ENCODE peak calls at places on chromosomes 5 and 9, in nine cellular contexts. W is COLO829; Z is stimulated activated CD4-positive, alpha-beta T cell treated with anti-CD3 and anti-CD28 coated beads, Interleukin-4, amount 100 ng/mL, for 4 hours; D is fibroblast of mammary gland; H is foreskin melanocyte; L is stimulated activated CD8-positive, alpha-beta memory T cell treated with anti-CD3 and anti-CD28 coated beads, Interleukin-12 subunit alpha, Interleukin-12 subunit beta, amount 100 ng/mL, for 1 hour; P is brain microvascular endothelial cell; T is choroid plexus epithelial cell; R is CD8-positive, alpha-beta T cell. G is an unnamed sample.

GRCh38 chr5:168312606-168313297 is 21.3 kb downstream of the WWC1 start:
- DNase-seq in W (no peak), Z (no peak), D (peak), H (no peak), L (no peak), P (no peak), T (no peak), R (no peak), G (no peak)

GRCh38 chr5:72619251-72619650 is 112.0 kb upstream of the ZNF366 start:
- DNase-seq in W (no peak), Z (no peak), D (no peak), H (no peak), L (no peak), P (no peak), T (no peak), R (no peak), G (no peak)

GRCh38 chr5:170635706-170636105 is 131.9 kb downstream of the KCNIP1 start:
- DNase-seq in W (no peak), Z (no peak), D (no peak), H (no peak), L (no peak), P (no peak), T (no peak), R (no peak), G (no peak)

GRCh38 chr5:108753877-108754276 is 6.2 kb downstream of the FER start:
- DNase-seq in W (no peak), Z (no peak), D (peak), H (no peak), L (no peak), P (peak), T (peak), R (no peak), G (peak)

GRCh38 chr5:67305913-67306710 is 109.5 kb upstream of the CD180 start:
- DNase-seq in W (no peak), Z (no peak), D (peak), H (no peak), L (no peak), P (no peak), T (no peak), R (no peak), G (no peak)

GRCh38 chr9:11199335-11199734 is 586.5 kb upstream of the PTPRD start:
- DNase-seq in W (no peak), Z (no peak), D (no peak), H (no peak), L (no peak), P (no peak), T (no peak), R (no peak), G (no peak)

GRCh38 chr5:127944125-127944524 is 139.4 kb upstream of the SLC12A2 start:
- DNase-seq in W (no peak), Z (no peak), D (no peak), H (no peak), L (no peak), P (no peak), T (no peak), R (no peak), G (no peak)

GRCh38 chr9:131595771-131596743 is 50.7 kb downstream of the PRRT1B start:
- DNase-seq in W (no peak), Z (no peak), D (no peak), H (no peak), L (no peak), P (no peak), T (no peak), R (no peak), G (no peak)

GRCh38 chr9:85041737-85042136 is 372.2 kb downstream of the NTRK2 start:
- DNase-seq in W (no peak), Z (no peak), D (no peak), H (no peak), L (no peak), P (no peak), T (no peak), R (no peak), G (no peak)

GRCh38 chr5:125717209-125717608 is 706.0 kb upstream of the GRAMD2B start:
- DNase-seq in W (peak), Z (no peak), D (peak), H (peak), L (no peak), P (peak), T (peak), R (no peak), G (peak)

GRCh38 chr9:125784286-125785049 is 37.3 kb downstream of the PBX3 start:
- DNase-seq in W (no peak), Z (no peak), D (peak), H (no peak), L (no peak), P (peak), T (peak), R (no peak), G (peak)

GRCh38 chr5:6399978-6400910 is 21.9 kb upstream of the MED10 start:
- DNase-seq in W (no peak), Z (no peak), D (peak), H (no peak), L (no peak), P (peak), T (peak), R (no peak), G (peak)

GRCh38 chr5:97267767-97268166 is 84.7 kb upstream of the RIOK2 start:
- DNase-seq in W (no peak), Z (no peak), D (no peak), H (no peak), L (no peak), P (no peak), T (no peak), R (no peak), G (no peak)

GRCh38 chr5:74622944-74623343 is 17.6 kb downstream of the ENC1 start:
- DNase-seq in W (no peak), Z (no peak), D (no peak), H (no peak), L (no peak), P (no peak), T (no peak), R (no peak), G (no peak)

GRCh38 chr9:136857606-136858412 is 5.7 kb downstream of the MAMDC4 start:
- DNase-seq in W (no peak), Z (no peak), D (no peak), H (no peak), L (no peak), P (no peak), T (no peak), R (no peak), G (no peak)

GRCh38 chr9:81613002-81613750 is 76.2 kb downstream of the TLE1 start:
- DNase-seq in W (no peak), Z (no peak), D (peak), H (no peak), L (no peak), P (peak), T (peak), R (no peak), G (peak)

GRCh38 chr5:114380721-114381120 is 18.9 kb downstream of the KCNN2 start:
- DNase-seq in W (no peak), Z (no peak), D (no peak), H (no peak), L (no peak), P (no peak), T (no peak), R (no peak), G (no peak)

GRCh38 chr9:6413365-6414263 is 615 bp downstream of the UHRF2 start:
- DNase-seq in W (no peak), Z (peak), D (peak), H (no peak), L (no peak), P (no peak), T (no peak), R (peak), G (no peak)

GRCh38 chr5:168701641-168702040 is 122.5 kb upstream of the PANK3 start:
- DNase-seq in W (no peak), Z (no peak), D (no peak), H (no peak), L (no peak), P (no peak), T (no peak), R (no peak), G (no peak)

GRCh38 chr9:114386361-114386885 is 1.4 kb downstream of the AKNA start:
- DNase-seq in W (no peak), Z (no peak), D (no peak), H (no peak), L (no peak), P (no peak), T (no peak), R (no peak), G (no peak)

GRCh38 chr5:96381526-96381925 is 51.5 kb downstream of the PCSK1 start:
- DNase-seq in W (no peak), Z (no peak), D (no peak), H (no peak), L (no peak), P (no peak), T (peak), R (peak), G (no peak)

GRCh38 chr9:138070815-138071214 is 193.2 kb downstream of the CACNA1B start:
- DNase-seq in W (no peak), Z (no peak), D (no peak), H (no peak), L (no peak), P (no peak), T (no peak), R (no peak), G (no peak)

GRCh38 chr5:139795074-139796001 is at the start of gene PSD2:
- DNase-seq in W (no peak), Z (no peak), D (no peak), H (no peak), L (no peak), P (no peak), T (no peak), R (no peak), G (no peak)

GRCh38 chr5:80904533-80905187 is 55.5 kb upstream of the RASGRF2 start:
- DNase-seq in W (no peak), Z (no peak), D (no peak), H (no peak), L (no peak), P (no peak), T (no peak), R (no peak), G (no peak)

GRCh38 chr5:156497816-156498215 is 170.9 kb downstream of the SGCD start:
- DNase-seq in W (no peak), Z (no peak), D (peak), H (no peak), L (no peak), P (no peak), T (no peak), R (no peak), G (no peak)

GRCh38 chr9:111896942-111897830 is 572 bp downstream of the UGCG start:
- DNase-seq in W (peak), Z (no peak), D (peak), H (no peak), L (no peak), P (no peak), T (no peak), R (peak), G (peak)

GRCh38 chr5:167671176-167671575 is 620.3 kb upstream of the WWC1 start:
- DNase-seq in W (no peak), Z (no peak), D (no peak), H (no peak), L (no peak), P (no peak), T (no peak), R (no peak), G (no peak)

GRCh38 chr9:32991895-32992595 is 9.4 kb downstream of the APTX start:
- DNase-seq in W (no peak), Z (no peak), D (no peak), H (no peak), L (no peak), P (no peak), T (peak), R (no peak), G (no peak)

GRCh38 chr5:115586525-115587146 is 15.6 kb downstream of the TICAM2 start:
- DNase-seq in W (no peak), Z (no peak), D (peak), H (no peak), L (no peak), P (no peak), T (peak), R (no peak), G (peak)

GRCh38 chr9:35771943-35772342 is 17.9 kb upstream of the MSMP start:
- DNase-seq in W (no peak), Z (no peak), D (no peak), H (no peak), L (no peak), P (no peak), T (no peak), R (no peak), G (no peak)

GRCh38 chr5:110251366-110251765 is 475.1 kb downstream of the TMEM232 start:
- DNase-seq in W (no peak), Z (no peak), D (peak), H (no peak), L (no peak), P (no peak), T (no peak), R (no peak), G (no peak)

GRCh38 chr5:115532517-115532916 is 12.1 kb downstream of the FEM1C start:
- DNase-seq in W (no peak), Z (no peak), D (peak), H (no peak), L (no peak), P (no peak), T (peak), R (no peak), G (no peak)

GRCh38 chr9:125985998-125986655 is 239.0 kb downstream of the PBX3 start:
- DNase-seq in W (no peak), Z (no peak), D (no peak), H (no peak), L (no peak), P (no peak), T (no peak), R (no peak), G (no peak)

GRCh38 chr9:84862786-84863185 is 193.3 kb downstream of the NTRK2 start:
- DNase-seq in W (peak), Z (no peak), D (peak), H (no peak), L (no peak), P (peak), T (peak), R (no peak), G (peak)

GRCh38 chr5:137731201-137731600 is 4.7 kb downstream of the KLHL3 start:
- DNase-seq in W (no peak), Z (no peak), D (peak), H (no peak), L (no peak), P (no peak), T (no peak), R (no peak), G (no peak)

GRCh38 chr9:38284039-38284767 is 108.3 kb upstream of the ALDH1B1 start:
- DNase-seq in W (no peak), Z (no peak), D (no peak), H (no peak), L (no peak), P (no peak), T (no peak), R (no peak), G (no peak)

GRCh38 chr5:81334304-81335061 is 33.1 kb downstream of the ZCCHC9 start:
- DNase-seq in W (peak), Z (no peak), D (peak), H (no peak), L (no peak), P (no peak), T (no peak), R (no peak), G (no peak)

GRCh38 chr5:154487541-154487940 is 9.5 kb upstream of the HAND1 start:
- DNase-seq in W (no peak), Z (no peak), D (no peak), H (no peak), L (no peak), P (no peak), T (no peak), R (no peak), G (no peak)

G was measured in H4.